ENCODE peak calls at places on chromosomes 6 and 20, in six cellular contexts. Y, I, Q, G, A and H are unnamed samples.

GRCh38 chr20:4135385-4136077 is 120.2 kb upstream of the RNF24 start:
- DNase-seq in Y (peak; percentile 90), I (peak; percentile 100), Q (no peak), G (peak; percentile 90), A (no peak), H (no peak)

GRCh38 chr6:19851273-19852089 is 14.3 kb downstream of the ID4 start:
- DNase-seq in Y (peak; percentile 42), I (peak; percentile 72), Q (no peak), G (peak; percentile 75), A (no peak), H (no peak)

GRCh38 chr6:141326426-141326825 is 806.3 kb upstream of the GJE1 start:
- DNase-seq in Y (peak; percentile 94), I (peak; percentile 94), Q (no peak), G (no peak), A (no peak), H (no peak)

GRCh38 chr6:14770572-14770971 is 475.3 kb upstream of the JARID2 start:
- DNase-seq in Y (peak; percentile 45), I (peak; percentile 18), Q (no peak), G (no peak), A (no peak), H (no peak)

GRCh38 chr6:31547727-31548422 is 467 bp downstream of the NFKBIL1 start:
- DNase-seq in Y (no peak), I (no peak), Q (no peak), G (no peak), A (no peak), H (no peak)

GRCh38 chr20:4513720-4514119 is 208.0 kb upstream of the PRND start:
- DNase-seq in Y (no peak), I (peak; percentile 63), Q (no peak), G (no peak), A (no peak), H (no peak)

GRCh38 chr6:50249493-50249892 is 199.8 kb upstream of the DEFB112 start:
- DNase-seq in Y (peak; percentile 7), I (no peak), Q (no peak), G (no peak), A (no peak), H (no peak)

GRCh38 chr20:46520540-46520939 is 7.2 kb upstream of the ZNF334 start:
- DNase-seq in Y (no peak), I (no peak), Q (no peak), G (no peak), A (no peak), H (no peak)

GRCh38 chr20:50694379-50695143 is 3.2 kb upstream of the RIPOR3 start:
- DNase-seq in Y (no peak), I (no peak), Q (no peak), G (no peak), A (no peak), H (no peak)